ENCODE peak calls at places on chromosomes 13 and 19, in four cellular contexts. One of them, this sample, is unnamed.
A peak's percentile ranks its signal among the peaks of the same experiment; 100 is the strongest.

GRCh38 chr13:31012285-31013024 is 80.0 kb downstream of the TEX26 start:
- DNase-seq in heart left ventricle: no peak
- DNase-seq in epithelial cell of esophagus: peak; percentile 31
- DNase-seq in IMR-90: peak; percentile 46
- DNase-seq in this sample: peak; percentile 11

GRCh38 chr19:38741670-38742069 is 2.6 kb downstream of the CAPN12 start:
- DNase-seq in heart left ventricle: no peak
- DNase-seq in epithelial cell of esophagus: no peak
- DNase-seq in IMR-90: no peak
- DNase-seq in this sample: no peak

GRCh38 chr19:19053508-19054314 is 10.1 kb upstream of the SLC25A42 start:
- DNase-seq in IMR-90: peak; percentile 48
- DNase-seq in heart left ventricle: peak; percentile 84
- DNase-seq in epithelial cell of esophagus: peak; percentile 45
- DNase-seq in this sample: no peak

GRCh38 chr13:32209670-32210069 is 105.5 kb downstream of the ZAR1L start:
- DNase-seq in IMR-90: peak; percentile 36
- DNase-seq in epithelial cell of esophagus: no peak
- DNase-seq in heart left ventricle: no peak
- DNase-seq in this sample: peak; percentile 16

GRCh38 chr19:56720281-56720680 is 48.7 kb upstream of the ZNF835 start:
- DNase-seq in heart left ventricle: no peak
- DNase-seq in IMR-90: no peak
- DNase-seq in epithelial cell of esophagus: no peak
- DNase-seq in this sample: no peak

GRCh38 chr13:32164622-32165268 is 133.2 kb downstream of the FRY start:
- DNase-seq in heart left ventricle: no peak
- DNase-seq in IMR-90: peak; percentile 66
- DNase-seq in epithelial cell of esophagus: peak; percentile 58
- DNase-seq in this sample: peak; percentile 56

GRCh38 chr19:54035215-54036178 is 28.2 kb downstream of the VSTM1 start:
- DNase-seq in epithelial cell of esophagus: peak; percentile 71
- DNase-seq in IMR-90: peak; percentile 78
- DNase-seq in heart left ventricle: no peak
- DNase-seq in this sample: peak; percentile 84

GRCh38 chr19:41801031-41801430 is 4.6 kb downstream of the CEACAM3 start:
- DNase-seq in IMR-90: no peak
- DNase-seq in heart left ventricle: no peak
- DNase-seq in epithelial cell of esophagus: no peak
- DNase-seq in this sample: no peak

GRCh38 chr13:102948006-102948405 is 102.2 kb downstream of the ERCC5 start:
- DNase-seq in epithelial cell of esophagus: peak; percentile 23
- DNase-seq in IMR-90: no peak
- DNase-seq in heart left ventricle: no peak
- DNase-seq in this sample: no peak

GRCh38 chr13:107099661-107100060 is 531.7 kb upstream of the ARGLU1 start:
- DNase-seq in IMR-90: peak; percentile 93
- DNase-seq in epithelial cell of esophagus: peak; percentile 0
- DNase-seq in heart left ventricle: no peak
- DNase-seq in this sample: peak; percentile 41

GRCh38 chr13:33052446-33052845 is 36.2 kb downstream of the KL start:
- DNase-seq in heart left ventricle: no peak
- DNase-seq in IMR-90: peak; percentile 53
- DNase-seq in epithelial cell of esophagus: no peak
- DNase-seq in this sample: peak; percentile 43

GRCh38 chr13:95603887-95604533 is 40.5 kb downstream of the DZIP1 start:
- DNase-seq in epithelial cell of esophagus: peak; percentile 87
- DNase-seq in heart left ventricle: no peak
- DNase-seq in IMR-90: no peak
- DNase-seq in this sample: no peak

GRCh38 chr19:14161305-14161704 is 24.9 kb upstream of the ASF1B start:
- DNase-seq in IMR-90: no peak
- DNase-seq in epithelial cell of esophagus: no peak
- DNase-seq in heart left ventricle: no peak
- DNase-seq in this sample: no peak

GRCh38 chr13:61728468-61728867 is 312.8 kb upstream of the PCDH20 start:
- DNase-seq in heart left ventricle: no peak
- DNase-seq in IMR-90: no peak
- DNase-seq in epithelial cell of esophagus: peak; percentile 32
- DNase-seq in this sample: no peak

GRCh38 chr13:95335667-95336066 is 34.4 kb upstream of the ABCC4 start:
- DNase-seq in epithelial cell of esophagus: peak; percentile 27
- DNase-seq in IMR-90: no peak
- DNase-seq in heart left ventricle: no peak
- DNase-seq in this sample: no peak

GRCh38 chr19:45902651-45903625 is 525 bp upstream of the MYPOP start:
- DNase-seq in IMR-90: peak; percentile 96
- DNase-seq in heart left ventricle: peak; percentile 100
- DNase-seq in epithelial cell of esophagus: peak; percentile 96
- DNase-seq in this sample: peak; percentile 95
- TF ChIP-seq CTCF in IMR-90: peak; percentile 2
- TF ChIP-seq CTCF in heart left ventricle: no peak
- TF ChIP-seq CTCF in epithelial cell of esophagus: no peak
- TF ChIP-seq CTCF in this sample: no peak

GRCh38 chr13:48923376-48923775 is 52.3 kb upstream of the FNDC3A start:
- DNase-seq in heart left ventricle: no peak
- DNase-seq in IMR-90: no peak
- DNase-seq in epithelial cell of esophagus: no peak
- DNase-seq in this sample: no peak
- TF ChIP-seq CTCF in heart left ventricle: no peak
- TF ChIP-seq CTCF in IMR-90: no peak
- TF ChIP-seq CTCF in epithelial cell of esophagus: no peak
- TF ChIP-seq CTCF in this sample: no peak

DNA sequence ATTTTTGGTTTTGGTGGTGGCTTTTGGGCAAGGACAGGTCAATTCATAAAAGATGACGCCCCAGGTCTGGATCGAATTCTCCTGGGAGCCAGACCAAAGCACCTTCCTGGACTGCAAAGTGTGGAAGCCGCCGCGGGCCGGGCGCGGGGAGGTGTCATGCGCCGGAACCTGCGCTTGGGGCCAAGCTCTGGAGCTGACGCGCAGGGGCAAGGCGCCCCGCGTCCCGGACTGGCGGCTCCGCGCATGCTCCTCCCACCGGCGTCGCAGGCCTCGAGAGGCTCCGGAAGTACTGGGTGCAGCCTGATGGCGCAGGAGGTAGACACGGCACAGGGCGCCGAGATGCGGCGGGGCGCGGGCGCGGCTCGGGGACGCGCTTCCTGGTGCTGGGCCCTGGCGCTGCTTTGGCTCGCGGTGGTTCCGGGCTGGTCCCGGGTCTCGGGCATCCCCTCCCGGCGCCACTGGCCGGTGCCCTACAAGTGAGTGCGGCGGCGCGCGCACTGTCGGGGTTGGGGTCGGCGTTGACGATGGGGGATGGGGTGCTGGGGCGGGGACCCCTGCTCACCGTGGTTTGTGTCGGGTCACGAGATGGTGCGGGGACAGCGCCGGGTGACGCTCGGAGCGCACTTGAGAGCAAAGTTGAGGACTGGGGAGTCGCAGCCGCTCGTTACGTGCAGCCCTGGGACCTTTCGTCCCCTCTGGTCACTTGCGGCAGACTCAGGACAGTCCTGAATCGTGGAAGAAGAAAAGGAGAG is at the start of gene CLN5:
- DNase-seq in IMR-90: peak; percentile 90
- DNase-seq in epithelial cell of esophagus: peak; percentile 97
- DNase-seq in heart left ventricle: peak; percentile 97
- DNase-seq in this sample: peak; percentile 91
- TF ChIP-seq CTCF in IMR-90: no peak
- TF ChIP-seq CTCF in epithelial cell of esophagus: no peak
- TF ChIP-seq CTCF in heart left ventricle: no peak
- TF ChIP-seq CTCF in this sample: peak; percentile 21

GRCh38 chr13:36418022-36418805 is 14.1 kb upstream of the CCNA1 start:
- DNase-seq in epithelial cell of esophagus: peak; percentile 67
- DNase-seq in IMR-90: peak; percentile 58
- DNase-seq in heart left ventricle: no peak
- DNase-seq in this sample: peak; percentile 16

GRCh38 chr13:36420437-36420891 is 11.8 kb upstream of the CCNA1 start:
- DNase-seq in heart left ventricle: no peak
- DNase-seq in epithelial cell of esophagus: peak; percentile 76
- DNase-seq in IMR-90: peak; percentile 59
- DNase-seq in this sample: peak; percentile 58

GRCh38 chr13:36417328-36417727 is 15.0 kb upstream of the CCNA1 start:
- DNase-seq in heart left ventricle: no peak
- DNase-seq in IMR-90: no peak
- DNase-seq in epithelial cell of esophagus: no peak
- DNase-seq in this sample: no peak

GRCh38 chr13:36421447-36421846 is 10.8 kb upstream of the CCNA1 start:
- DNase-seq in heart left ventricle: no peak
- DNase-seq in epithelial cell of esophagus: peak; percentile 56
- DNase-seq in IMR-90: no peak
- DNase-seq in this sample: no peak
- TF ChIP-seq CTCF in heart left ventricle: no peak
- TF ChIP-seq CTCF in epithelial cell of esophagus: no peak
- TF ChIP-seq CTCF in IMR-90: no peak
- TF ChIP-seq CTCF in this sample: no peak

GRCh38 chr13:20503088-20504083 is 22.3 kb downstream of the CRYL1 start:
- DNase-seq in epithelial cell of esophagus: no peak
- DNase-seq in heart left ventricle: no peak
- DNase-seq in IMR-90: no peak
- DNase-seq in this sample: no peak

GRCh38 chr13:20501548-20501947 is 24.1 kb downstream of the CRYL1 start:
- DNase-seq in IMR-90: no peak
- DNase-seq in heart left ventricle: no peak
- DNase-seq in epithelial cell of esophagus: no peak
- DNase-seq in this sample: no peak

GRCh38 chr13:20498659-20499058 is 27.0 kb downstream of the CRYL1 start:
- DNase-seq in epithelial cell of esophagus: no peak
- DNase-seq in IMR-90: no peak
- DNase-seq in heart left ventricle: no peak
- DNase-seq in this sample: no peak

GRCh38 chr13:20499986-20500385 is 25.7 kb downstream of the CRYL1 start:
- DNase-seq in epithelial cell of esophagus: no peak
- DNase-seq in heart left ventricle: no peak
- DNase-seq in IMR-90: peak; percentile 7
- DNase-seq in this sample: peak; percentile 38

DNA sequence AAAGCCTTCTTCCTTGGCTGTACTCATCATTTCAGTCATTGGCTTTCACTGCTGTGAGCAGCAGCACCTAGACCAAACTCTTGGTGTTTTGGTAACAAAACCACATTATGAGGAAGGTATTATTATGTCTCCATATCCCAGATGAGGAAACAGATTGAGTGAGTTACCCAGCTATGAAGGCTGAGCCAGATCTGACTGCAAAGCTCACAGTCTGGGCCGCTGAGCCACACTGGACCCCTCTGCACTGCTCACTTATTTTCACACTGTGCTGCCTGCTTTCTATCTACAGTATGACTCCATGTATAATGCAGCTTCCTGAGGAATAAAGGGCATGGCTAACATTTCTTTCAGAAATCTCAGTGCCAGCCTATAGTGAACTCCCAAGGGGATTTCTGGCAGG is 24.5 kb downstream of the CRYL1 start:
- DNase-seq in heart left ventricle: no peak
- DNase-seq in IMR-90: no peak
- DNase-seq in epithelial cell of esophagus: no peak
- DNase-seq in this sample: no peak
- TF ChIP-seq CTCF in heart left ventricle: no peak
- TF ChIP-seq CTCF in IMR-90: no peak
- TF ChIP-seq CTCF in epithelial cell of esophagus: no peak
- TF ChIP-seq CTCF in this sample: no peak

DNA sequence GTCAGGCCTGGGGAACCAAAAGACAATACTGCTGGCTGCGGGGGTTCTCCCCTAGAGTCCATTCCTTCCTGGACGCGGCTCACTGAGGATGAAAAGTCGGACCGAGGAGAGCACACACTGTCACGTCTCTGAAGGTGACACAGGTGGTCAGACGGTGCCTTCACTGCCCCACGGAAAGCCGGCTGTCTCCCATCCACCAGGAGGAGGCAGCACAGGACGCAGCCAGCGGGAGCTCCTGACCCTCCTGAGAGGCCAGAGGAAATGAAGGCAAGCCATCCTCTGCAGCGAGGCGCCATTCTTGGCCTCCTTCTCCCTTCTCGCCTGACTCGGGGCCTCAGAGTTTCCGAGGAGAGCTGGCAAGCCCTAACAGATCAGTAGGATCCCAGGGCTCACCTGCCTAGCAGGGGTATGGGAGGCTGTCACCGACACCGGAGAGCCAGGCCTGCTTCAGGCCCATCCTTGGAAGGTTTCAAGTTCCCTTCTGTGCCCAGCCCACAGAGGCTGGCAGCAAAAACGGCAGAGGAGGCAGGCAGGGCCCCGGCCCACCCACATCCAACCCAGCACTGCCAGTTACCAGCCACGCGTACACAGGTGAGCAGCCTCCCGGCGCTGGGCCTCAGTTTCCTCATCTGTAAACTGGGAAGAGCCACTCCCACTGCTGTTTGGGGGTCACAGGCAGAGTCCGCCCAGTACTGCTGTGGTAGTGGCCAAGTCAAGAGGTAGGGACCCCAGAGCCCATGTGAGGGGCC is 4.5 kb downstream of the REXO1 start:
- DNase-seq in IMR-90: no peak
- DNase-seq in heart left ventricle: no peak
- DNase-seq in epithelial cell of esophagus: no peak
- DNase-seq in this sample: no peak
- TF ChIP-seq CTCF in IMR-90: peak; percentile 15
- TF ChIP-seq CTCF in heart left ventricle: no peak
- TF ChIP-seq CTCF in epithelial cell of esophagus: peak; percentile 33
- TF ChIP-seq CTCF in this sample: peak; percentile 52

GRCh38 chr19:17488593-17489391 is 18.5 kb downstream of the SLC27A1 start:
- DNase-seq in epithelial cell of esophagus: peak; percentile 87
- DNase-seq in IMR-90: no peak
- DNase-seq in heart left ventricle: peak; percentile 81
- DNase-seq in this sample: no peak
- TF ChIP-seq CTCF in epithelial cell of esophagus: peak; percentile 8
- TF ChIP-seq CTCF in IMR-90: no peak
- TF ChIP-seq CTCF in heart left ventricle: no peak
- TF ChIP-seq CTCF in this sample: no peak

GRCh38 chr19:17716309-17716929 is 2.9 kb upstream of the MAP1S start:
- DNase-seq in IMR-90: no peak
- DNase-seq in heart left ventricle: no peak
- DNase-seq in epithelial cell of esophagus: no peak
- DNase-seq in this sample: no peak
- TF ChIP-seq CTCF in IMR-90: no peak
- TF ChIP-seq CTCF in heart left ventricle: no peak
- TF ChIP-seq CTCF in epithelial cell of esophagus: no peak
- TF ChIP-seq CTCF in this sample: peak; percentile 66

DNA sequence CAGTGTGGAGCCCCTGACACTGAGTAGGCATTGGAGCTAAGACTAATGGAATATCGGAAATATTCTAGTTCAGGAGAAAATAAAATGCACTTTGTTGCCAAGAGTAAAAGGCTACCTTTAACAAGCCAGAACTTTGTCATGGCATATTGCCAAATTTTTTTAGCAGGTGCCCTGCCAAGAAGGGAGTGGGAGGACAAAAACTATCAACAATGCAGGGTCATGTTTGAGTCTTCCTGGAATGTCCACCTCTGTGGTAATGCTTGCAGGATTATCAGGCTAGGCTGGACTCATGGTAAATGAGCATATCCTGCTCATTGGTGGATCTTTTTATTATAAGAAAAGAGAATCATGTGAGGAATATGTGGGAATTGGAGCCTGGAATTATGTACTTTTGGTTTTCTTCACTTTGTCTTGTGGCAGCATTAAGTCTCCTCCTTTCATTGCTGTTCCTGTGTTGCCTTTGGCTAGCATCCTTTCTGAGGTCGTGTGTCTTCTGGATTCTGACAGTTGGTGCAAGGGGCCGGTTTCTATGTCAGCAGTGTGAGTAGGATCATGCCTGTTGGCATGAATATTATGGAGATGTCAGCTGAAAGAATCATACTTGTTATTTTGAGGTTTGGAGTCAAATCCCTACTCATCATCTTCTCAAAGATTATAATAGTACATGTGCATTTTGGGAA is 122.9 kb upstream of the SPRY2 start:
- DNase-seq in epithelial cell of esophagus: peak; percentile 46
- DNase-seq in IMR-90: no peak
- DNase-seq in heart left ventricle: no peak
- DNase-seq in this sample: no peak
- TF ChIP-seq CTCF in epithelial cell of esophagus: no peak
- TF ChIP-seq CTCF in IMR-90: no peak
- TF ChIP-seq CTCF in heart left ventricle: no peak
- TF ChIP-seq CTCF in this sample: no peak

GRCh38 chr19:27966390-27966816 is 1246.5 kb downstream of the UQCRFS1 start:
- DNase-seq in epithelial cell of esophagus: peak; percentile 27
- DNase-seq in IMR-90: no peak
- DNase-seq in heart left ventricle: no peak
- DNase-seq in this sample: peak; percentile 15
- TF ChIP-seq CTCF in epithelial cell of esophagus: peak; percentile 59
- TF ChIP-seq CTCF in IMR-90: peak; percentile 48
- TF ChIP-seq CTCF in heart left ventricle: peak; percentile 53
- TF ChIP-seq CTCF in this sample: peak; percentile 79

This sample was measured in HFFc6.